ENCODE peak calls at places on chromosomes 5 and 9, in nine cellular contexts. H is PC-3, X is HCT116, E is neural progenitor cell, Y is GM23338, P is GM23248, O is hepatocyte, L is SK-N-SH, J is MM.1S. I is an unnamed sample.
A peak's percentile ranks its signal among the peaks of the same experiment; 100 is the strongest.

GRCh38 chr5:6719417-6719816 is 6.2 kb downstream of the TENT4A start:
- DNase-seq in Y (no peak), J (no peak), H (no peak), X (no peak), L (no peak), E (no peak), O (no peak), P (no peak), I (no peak)

GRCh38 chr5:17113174-17113941 is 104.1 kb upstream of the BASP1 start:
- DNase-seq in E (no peak), O (no peak), P (peak; percentile 88), Y (no peak), L (no peak), X (no peak), H (peak; percentile 39), J (no peak), I (no peak)

GRCh38 chr5:142597546-142598337 is 88.1 kb downstream of the FGF1 start:
- DNase-seq in Y (peak; percentile 42), O (no peak), X (peak; percentile 74), E (peak; percentile 35), H (peak; percentile 95), P (peak; percentile 95), J (no peak), L (no peak), I (no peak)

GRCh38 chr9:112065781-112066606 is 109.1 kb downstream of the SUSD1 start:
- DNase-seq in X (peak; percentile 91), O (peak; percentile 86), E (no peak), P (peak; percentile 30), L (no peak), Y (peak; percentile 27), J (no peak), H (peak; percentile 96), I (no peak)

GRCh38 chr5:116557669-116558271 is 16.9 kb downstream of the SEMA6A start:
- DNase-seq in E (peak; percentile 44), H (peak; percentile 38), X (no peak), L (peak; percentile 38), O (no peak), P (peak; percentile 41), Y (peak; percentile 65), J (peak; percentile 27), I (peak; percentile 16)

GRCh38 chr5:165495829-165496380 is 1990.5 kb downstream of the MAT2B start:
- DNase-seq in O (no peak), J (no peak), L (no peak), Y (no peak), X (no peak), H (no peak), E (no peak), P (no peak), I (no peak)

GRCh38 chr5:172959824-172960799 is 888 bp downstream of the RPL26L1 start:
- DNase-seq in H (no peak), X (no peak), O (no peak), P (peak; percentile 72), L (no peak), E (no peak), J (peak; percentile 23), Y (peak; percentile 37), I (no peak)

GRCh38 chr5:135695656-135696055 is 116.9 kb upstream of the CXCL14 start:
- DNase-seq in Y (no peak), E (no peak), H (no peak), O (peak; percentile 1), X (no peak), L (no peak), J (no peak), P (no peak), I (no peak)

GRCh38 chr5:172800088-172800551 is 29.1 kb upstream of the DUSP1 start:
- DNase-seq in Y (no peak), J (no peak), E (no peak), H (peak; percentile 64), L (no peak), X (no peak), P (peak; percentile 100), O (peak; percentile 54), I (no peak)

GRCh38 chr5:140696891-140697492 is 3.3 kb upstream of the ZMAT2 start:
- DNase-seq in H (no peak), X (no peak), E (no peak), L (no peak), J (no peak), Y (no peak), P (no peak), O (no peak), I (no peak)

GRCh38 chr9:137728444-137729311 is 109.9 kb downstream of the EHMT1 start:
- DNase-seq in H (no peak), O (no peak), E (no peak), J (no peak), Y (no peak), X (no peak), L (no peak), P (no peak), I (no peak)

GRCh38 chr5:139692605-139693340 is 44.6 kb downstream of the CXXC5 start:
- DNase-seq in H (no peak), E (peak; percentile 83), O (no peak), L (peak; percentile 59), J (no peak), P (no peak), Y (peak; percentile 51), X (no peak), I (no peak)

GRCh38 chr9:101572316-101572715 is 22.5 kb downstream of the PPP3R2 start:
- DNase-seq in J (no peak), P (no peak), Y (peak; percentile 20), O (no peak), X (no peak), L (no peak), H (no peak), E (no peak), I (no peak)

GRCh38 chr5:6812800-6813731 is 99.8 kb downstream of the TENT4A start:
- DNase-seq in E (no peak), H (no peak), Y (no peak), P (peak; percentile 41), L (no peak), J (no peak), X (no peak), O (peak; percentile 28), I (no peak)

GRCh38 chr5:8825161-8825757 is 720.6 kb downstream of the SEMA5A start:
- DNase-seq in X (no peak), Y (no peak), P (peak; percentile 37), O (no peak), L (no peak), J (no peak), H (peak; percentile 72), E (no peak), I (no peak)

GRCh38 chr9:130521715-130522114 is 57.7 kb upstream of the FUBP3 start:
- DNase-seq in O (no peak), X (no peak), E (no peak), H (no peak), P (no peak), J (no peak), Y (no peak), L (no peak), I (no peak)
- H2AFZ ChIP-seq in O (no peak overlapping the region), X (no peak overlapping the region), E (no peak overlapping the region), H (no peak overlapping the region), P (no peak overlapping the region), J (no peak overlapping the region), Y (peak overlapping the region; percentile 53), L (no peak overlapping the region), I (no peak overlapping the region)

GRCh38 chr9:9117866-9118265 is 1318.3 kb upstream of the DMAC1 start:
- DNase-seq in X (no peak), H (no peak), L (no peak), Y (no peak), O (no peak), E (no peak), J (no peak), P (no peak), I (no peak)

DNA sequence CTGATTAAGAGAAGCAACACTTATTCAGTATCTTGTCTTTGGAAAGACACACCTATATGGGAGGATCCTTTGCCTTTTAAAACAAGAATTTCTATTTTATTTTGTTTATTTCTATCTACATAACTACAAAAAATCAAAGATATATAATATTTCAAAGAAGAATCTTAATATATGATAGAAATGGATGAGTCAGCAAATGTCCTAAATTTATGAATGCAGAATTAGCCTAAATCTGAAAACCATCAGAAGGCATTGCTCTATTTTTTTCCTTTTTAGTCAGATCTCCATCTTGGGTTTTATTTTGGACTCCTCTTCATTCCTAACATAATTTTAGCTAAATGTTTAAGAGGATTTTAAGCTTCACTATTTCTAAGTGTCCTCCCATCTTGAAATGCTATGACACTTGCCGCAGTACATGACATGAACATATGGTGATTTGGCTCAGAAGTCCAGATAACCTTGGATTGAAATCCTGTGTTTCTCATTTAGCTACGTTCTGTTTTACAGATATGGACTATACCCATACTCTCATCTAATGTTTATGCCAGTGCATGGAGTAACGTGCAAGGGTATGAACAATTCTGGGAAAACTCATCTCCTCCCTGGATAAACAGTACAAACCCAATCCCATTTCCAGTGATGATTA is 1322.8 kb upstream of the DMAC1 start:
- DNase-seq in Y (no peak), E (no peak), X (no peak), O (no peak), H (no peak), L (no peak), P (no peak), J (no peak), I (no peak)
- TF ChIP-seq EZH2phosphoT487 in Y (no peak), E (no peak), X (no peak), O (no peak), H (no peak), L (no peak), P (no peak), J (no peak), I (no peak)

GRCh38 chr9:26271495-26272122 is 593.4 kb upstream of the TUSC1 start:
- DNase-seq in L (no peak), H (no peak), E (no peak), X (no peak), P (no peak), Y (no peak), O (no peak), J (no peak), I (no peak)
- H2AFZ ChIP-seq in L (no peak overlapping the region), H (no peak overlapping the region), E (no peak overlapping the region), X (no peak overlapping the region), P (peak overlapping the region; percentile 15), Y (no peak overlapping the region), O (no peak overlapping the region), J (no peak overlapping the region), I (no peak overlapping the region)

GRCh38 chr5:76715484-76715733 is 517 bp upstream of the F2R start:
- DNase-seq in E (no peak), H (no peak), X (no peak), L (no peak), Y (no peak), J (peak; percentile 19), P (no peak), O (no peak), I (no peak)
- TF ChIP-seq EZH2phosphoT487 in E (peak; percentile 43), H (no peak), X (no peak), L (no peak), Y (no peak), J (no peak), P (peak; percentile 21), O (no peak), I (no peak)

I was measured in OCI-LY7.